ENCODE peak calls at places on chromosomes 11 and 22, in nine cellular contexts. Q is RWPE2; A is right lobe of liver; R is aorta; N is A549; T is body of pancreas; J is CD8-positive, alpha-beta T cell; M is upper lobe of right lung; D is thoracic aorta. G is an unnamed sample. For H3K4me1, the result is how much of the 10 kb centered on the place peaks cover.

GRCh38 chr22:47411006-47411405 is 648.6 kb downstream of the TBC1D22A start:
- DNase-seq in Q (no peak), A (no peak), R (peak), N (no peak), T (no peak), J (no peak), M (peak), D (no peak), G (no peak)

GRCh38 chr11:92224394-92225205 is at the start of gene FAT3:
- DNase-seq in Q (peak), A (peak), R (peak), N (peak), T (peak), J (no peak), M (peak), D (no peak), G (no peak)

GRCh38 chr22:41286639-41287091 is 678 bp upstream of the RANGAP1 start:
- DNase-seq in Q (no peak), A (peak), R (no peak), N (peak), T (no peak), J (no peak), M (no peak), D (no peak), G (peak)

GRCh38 chr22:46589141-46589748 is 30.9 kb upstream of the GRAMD4 start:
- DNase-seq in Q (no peak), A (no peak), R (peak), N (no peak), T (no peak), J (no peak), M (no peak), D (no peak), G (no peak)

GRCh38 chr22:28506207-28506606 is 173.4 kb downstream of the TTC28 start:
- DNase-seq in Q (no peak), A (no peak), R (no peak), N (no peak), T (no peak), J (no peak), M (no peak), D (no peak), G (no peak)

GRCh38 chr11:112163875-112164521 is at the start of gene IL18:
- DNase-seq in Q (peak), A (peak), R (no peak), N (peak), T (peak), J (no peak), M (peak), D (no peak), G (no peak)

GRCh38 chr11:44268073-44268806 is 41.7 kb downstream of the ALX4 start:
- DNase-seq in Q (no peak), A (no peak), R (no peak), N (no peak), T (no peak), J (no peak), M (no peak), D (no peak), G (no peak)

GRCh38 chr11:3157381-3158130 is 7.6 kb downstream of the OSBPL5 start:
- DNase-seq in Q (no peak), A (peak), R (peak), N (no peak), T (no peak), J (peak), M (peak), D (no peak), G (no peak)

GRCh38 chr11:14132312-14132711 is 169.8 kb downstream of the SPON1 start:
- DNase-seq in Q (no peak), A (no peak), R (no peak), N (no peak), T (no peak), J (no peak), M (no peak), D (no peak), G (no peak)

GRCh38 chr11:10861799-10862198 is 3.9 kb upstream of the ZBED5 start:
- DNase-seq in Q (no peak), A (no peak), R (no peak), N (no peak), T (no peak), J (no peak), M (no peak), D (no peak), G (no peak)

GRCh38 chr11:73570415-73571114 is 27.3 kb downstream of the FAM168A start:
- DNase-seq in Q (peak), A (no peak), R (no peak), N (peak), T (no peak), J (no peak), M (no peak), D (no peak), G (no peak)

GRCh38 chr22:41504397-41504796 is 35.5 kb downstream of the ACO2 start:
- DNase-seq in Q (no peak), A (no peak), R (peak), N (no peak), T (no peak), J (no peak), M (no peak), D (peak), G (no peak)

GRCh38 chr11:130772266-130773227 is 143.7 kb downstream of the SNX19 start:
- DNase-seq in Q (no peak), A (no peak), R (no peak), N (peak), T (peak), J (no peak), M (no peak), D (no peak), G (no peak)

GRCh38 chr11:111429066-111429506 is 50.0 kb upstream of the POU2AF1 start:
- DNase-seq in Q (no peak), A (peak), R (no peak), N (peak), T (peak), J (no peak), M (no peak), D (no peak), G (peak)

GRCh38 chr11:95098826-95099225 is 9.2 kb downstream of the ENDOD1 start:
- DNase-seq in Q (no peak), A (no peak), R (no peak), N (no peak), T (no peak), J (no peak), M (no peak), D (no peak), G (no peak)

GRCh38 chr22:38006906-38007305 is 22.6 kb upstream of the SOX10 start:
- DNase-seq in Q (no peak), A (no peak), R (no peak), N (no peak), T (no peak), J (no peak), M (no peak), D (no peak), G (no peak)

GRCh38 chr22:28207281-28208030 is 288.4 kb upstream of the PITPNB start:
- DNase-seq in Q (no peak), A (no peak), R (no peak), N (no peak), T (no peak), J (no peak), M (no peak), D (no peak), G (no peak)

GRCh38 chr22:43826142-43827093 is 14.3 kb upstream of the EFCAB6 start:
- DNase-seq in Q (no peak), A (peak), R (peak), N (peak), T (peak), J (no peak), M (peak), D (no peak), G (no peak)

GRCh38 chr22:37043828-37044538 is 7.6 kb upstream of the KCTD17 start:
- DNase-seq in Q (no peak), A (peak), R (no peak), N (peak), T (peak), J (no peak), M (peak), D (no peak), G (no peak)

GRCh38 chr11:57604289-57605010 is 7.0 kb downstream of the SERPING1 start:
- DNase-seq in Q (no peak), A (no peak), R (no peak), N (no peak), T (no peak), J (no peak), M (no peak), D (no peak), G (no peak)

GRCh38 chr11:14275081-14275480 is 83.9 kb downstream of the RRAS2 start:
- DNase-seq in Q (no peak), A (no peak), R (no peak), N (no peak), T (no peak), J (no peak), M (no peak), D (no peak), G (no peak)

GRCh38 chr11:57290288-57290687 is 34.5 kb downstream of the TNKS1BP1 start:
- DNase-seq in Q (no peak), A (no peak), R (no peak), N (no peak), T (no peak), J (no peak), M (no peak), D (no peak), G (no peak)

GRCh38 chr22:37731804-37732471 is 35.1 kb downstream of the TRIOBP start:
- DNase-seq in Q (no peak), A (no peak), R (no peak), N (peak), T (peak), J (no peak), M (no peak), D (no peak), G (no peak)

GRCh38 chr11:86931965-86932332 is 23.2 kb downstream of the FZD4 start:
- DNase-seq in Q (no peak), A (no peak), R (no peak), N (peak), T (no peak), J (no peak), M (no peak), D (no peak), G (no peak)

GRCh38 chr11:17790453-17790852 is 55.9 kb downstream of the KCNC1 start:
- DNase-seq in Q (no peak), A (no peak), R (no peak), N (no peak), T (no peak), J (no peak), M (no peak), D (no peak), G (no peak)

GRCh38 chr11:59175104-59175503 is 3.2 kb downstream of the DTX4 start:
- DNase-seq in Q (no peak), A (peak), R (no peak), N (no peak), T (no peak), J (no peak), M (peak), D (no peak), G (no peak)

GRCh38 chr11:64856382-64857227 is 12.2 kb upstream of the CDC42BPG start:
- DNase-seq in Q (peak), A (peak), R (peak), N (peak), T (peak), J (no peak), M (peak), D (peak), G (no peak)

GRCh38 chr22:24592846-24593809 is at the start of gene LRRC75B:
- DNase-seq in Q (no peak), A (peak), R (peak), N (peak), T (peak), J (no peak), M (peak), D (peak), G (no peak)

GRCh38 chr11:10149553-10149952 is 144.5 kb downstream of the SBF2 start:
- DNase-seq in Q (no peak), A (no peak), R (no peak), N (no peak), T (no peak), J (no peak), M (no peak), D (no peak), G (no peak)

DNA sequence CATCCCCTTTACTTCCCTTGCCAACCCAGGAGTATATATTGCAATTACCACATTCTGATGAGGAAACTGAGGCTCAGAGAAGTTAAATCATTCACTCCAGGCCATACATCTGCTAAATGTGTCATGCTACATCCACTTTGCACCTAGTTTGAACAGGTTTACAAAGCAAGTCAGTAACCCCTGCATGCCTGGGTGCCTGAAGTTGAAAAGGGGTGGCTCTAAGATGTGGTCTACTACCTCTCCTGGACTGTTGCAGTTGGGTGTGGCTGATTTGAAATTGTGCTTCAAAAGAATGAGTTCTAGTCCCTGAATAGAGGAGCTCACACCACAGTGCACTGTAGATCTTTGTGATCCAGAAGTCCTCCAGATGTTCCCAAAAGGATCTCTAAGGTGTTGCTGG is 23.7 kb downstream of the FLI1 start:
- DNase-seq in Q (no peak), A (no peak), R (no peak), N (no peak), T (no peak), J (no peak), M (no peak), D (no peak), G (no peak)
- H3K4me1 ChIP-seq in Q (under half), A (under half), R (under half), N (under half), T (under half), J (half or more), M (half or more), D (under half), G (half or more)

GRCh38 chr11:20669833-20670684 is 673 bp downstream of the NELL1 start:
- DNase-seq in Q (no peak), A (no peak), R (no peak), N (no peak), T (no peak), J (no peak), M (no peak), D (no peak), G (no peak)

GRCh38 chr11:20671856-20672546 is 2.6 kb downstream of the NELL1 start:
- DNase-seq in Q (no peak), A (no peak), R (no peak), N (peak), T (no peak), J (no peak), M (no peak), D (no peak), G (no peak)

GRCh38 chr11:20668844-20669832 is at the start of gene NELL1:
- DNase-seq in Q (no peak), A (no peak), R (no peak), N (no peak), T (no peak), J (no peak), M (no peak), D (no peak), G (no peak)

GRCh38 chr11:20672575-20672974 is 3.2 kb downstream of the NELL1 start:
- DNase-seq in Q (no peak), A (no peak), R (no peak), N (peak), T (no peak), J (no peak), M (no peak), D (no peak), G (no peak)

DNA sequence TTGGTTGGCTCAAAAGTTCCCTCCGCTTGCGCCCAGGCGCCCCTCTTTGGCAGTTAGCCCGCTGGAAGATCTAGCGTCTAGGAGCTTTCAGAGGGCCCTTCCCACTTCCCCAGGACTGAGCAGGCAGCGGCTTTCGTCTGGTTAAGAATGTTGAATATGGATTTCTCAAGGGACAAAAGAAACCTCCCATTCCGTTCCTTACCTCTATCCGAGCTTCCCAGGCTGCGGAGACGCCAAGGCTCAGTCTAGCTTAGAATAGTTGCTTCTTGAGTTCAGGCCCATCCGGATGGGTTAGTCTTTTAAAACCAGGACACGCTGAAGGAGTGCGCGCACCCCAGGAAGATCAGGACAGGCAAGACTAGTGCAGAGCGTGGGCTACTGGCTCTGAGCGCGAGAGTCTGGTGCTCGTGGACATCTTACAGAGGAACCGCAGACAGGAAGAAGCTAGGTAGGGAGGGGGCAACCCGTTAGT is 1.6 kb downstream of the NELL1 start:
- DNase-seq in Q (no peak), A (no peak), R (no peak), N (no peak), T (no peak), J (no peak), M (no peak), D (no peak), G (no peak)
- H3K4me3 ChIP-seq in Q (no peak), A (no peak), R (no peak), N (no peak), T (no peak), J (no peak), M (no peak), D (no peak), G (no peak)

DNA sequence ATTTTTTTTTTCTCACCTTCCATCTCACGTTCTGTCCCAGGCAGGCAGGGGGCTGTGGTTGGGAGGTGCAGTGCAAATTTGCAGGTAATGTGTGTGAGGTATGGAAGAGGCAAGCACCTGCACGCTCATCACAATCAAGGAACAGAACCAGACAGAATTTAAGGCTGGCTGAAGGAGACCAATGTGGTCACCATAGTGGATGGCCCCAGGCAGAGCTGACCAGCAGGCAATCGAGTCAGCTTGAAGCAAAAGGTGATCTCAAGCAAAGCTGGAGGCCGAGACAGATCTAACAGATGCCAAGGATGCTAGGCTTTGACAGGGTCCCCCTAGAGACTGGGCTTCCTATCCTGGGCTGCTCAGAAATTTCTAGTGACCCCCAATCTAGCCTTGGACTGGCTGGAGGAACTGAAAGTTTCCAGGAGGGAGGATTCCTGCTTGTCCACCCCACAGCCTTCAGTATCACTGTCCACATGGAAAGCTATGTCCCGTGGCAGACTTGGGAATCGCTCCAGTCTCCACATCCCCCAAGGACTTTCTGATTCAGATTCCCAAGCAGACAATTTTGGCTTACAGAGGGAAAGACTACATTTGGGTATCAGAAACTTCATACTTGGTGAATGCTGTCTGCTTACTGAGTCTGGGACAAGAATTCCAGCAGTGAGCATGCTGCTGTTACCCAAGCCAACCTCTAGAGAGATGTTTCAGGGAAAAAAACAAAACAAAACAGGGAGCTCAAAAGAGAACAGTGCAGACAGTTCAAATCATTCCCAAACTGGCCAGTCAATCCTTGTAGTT is 9.0 kb upstream of the MICAL3 start:
- DNase-seq in Q (no peak), A (no peak), R (no peak), N (no peak), T (no peak), J (no peak), M (no peak), D (no peak), G (no peak)
- H3K27ac ChIP-seq in Q (peak), A (no peak), R (peak), N (peak), T (no peak), J (no peak), M (no peak), D (peak), G (no peak)

GRCh38 chr22:42742940-42743339 is 22.3 kb upstream of the A4GALT start:
- DNase-seq in Q (no peak), A (no peak), R (no peak), N (no peak), T (no peak), J (no peak), M (no peak), D (no peak), G (no peak)

GRCh38 chr22:42752230-42752746 is 31.6 kb upstream of the A4GALT start:
- DNase-seq in Q (no peak), A (no peak), R (no peak), N (peak), T (no peak), J (no peak), M (no peak), D (no peak), G (no peak)

GRCh38 chr22:42743501-42743991 is 22.9 kb upstream of the A4GALT start:
- DNase-seq in Q (no peak), A (no peak), R (peak), N (no peak), T (peak), J (no peak), M (no peak), D (peak), G (no peak)

GRCh38 chr22:42745118-42745517 is 24.4 kb upstream of the A4GALT start:
- DNase-seq in Q (no peak), A (no peak), R (no peak), N (peak), T (no peak), J (no peak), M (no peak), D (no peak), G (no peak)

DNA sequence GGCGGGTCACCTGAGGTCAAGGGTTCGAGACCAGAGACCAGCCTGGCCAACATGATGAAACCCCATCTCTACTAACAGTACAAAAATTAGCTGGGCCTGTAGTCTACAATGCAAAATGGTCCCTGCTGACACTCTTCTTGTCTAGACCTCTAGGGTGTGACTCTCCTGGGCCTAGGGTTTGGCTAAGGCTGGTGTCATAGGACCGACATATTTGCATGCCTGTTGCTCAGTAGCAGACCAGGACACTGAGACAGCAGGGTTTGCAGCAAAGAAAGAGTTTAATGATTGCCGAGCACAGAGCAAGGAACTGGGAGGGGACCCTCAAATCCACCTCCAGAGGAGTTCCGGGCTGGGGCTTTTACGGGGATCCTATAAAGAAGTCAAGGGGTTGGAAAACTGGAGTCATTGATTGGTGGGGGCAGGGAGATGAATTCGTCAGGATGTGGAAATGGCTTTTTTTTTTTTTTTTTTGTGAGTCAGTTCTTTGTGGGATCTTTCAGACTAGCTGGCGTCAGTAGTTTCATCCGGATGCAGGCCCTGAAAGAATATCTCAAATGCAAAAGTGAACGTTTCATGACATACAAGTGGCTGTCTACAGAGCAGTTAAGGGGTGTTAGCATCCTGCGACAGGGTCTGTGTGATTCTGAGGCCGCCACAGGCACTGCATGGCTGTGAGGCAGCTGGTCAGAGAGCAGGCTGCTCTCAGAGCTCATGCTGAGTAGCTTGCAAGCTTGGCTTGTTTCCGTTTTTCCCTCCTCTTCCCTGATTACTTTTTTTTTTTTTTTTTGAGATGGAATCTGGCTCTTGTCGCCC is 27.2 kb upstream of the A4GALT start:
- DNase-seq in Q (no peak), A (no peak), R (no peak), N (no peak), T (no peak), J (no peak), M (no peak), D (no peak), G (no peak)
- H3K4me1 ChIP-seq in Q (under half), A (under half), R (under half), N (under half), T (under half), J (under half), M (half or more), D (under half), G (under half)

GRCh38 chr11:45662096-45662664 is 3.2 kb downstream of the CHST1 start:
- DNase-seq in Q (no peak), A (no peak), R (peak), N (no peak), T (no peak), J (no peak), M (peak), D (no peak), G (no peak)

GRCh38 chr11:45662665-45663485 is 2.5 kb downstream of the CHST1 start:
- DNase-seq in Q (no peak), A (no peak), R (peak), N (peak), T (no peak), J (no peak), M (peak), D (peak), G (no peak)

GRCh38 chr11:45665206-45665932 is at the start of gene CHST1:
- DNase-seq in Q (no peak), A (peak), R (peak), N (peak), T (peak), J (no peak), M (peak), D (no peak), G (no peak)

GRCh38 chr11:45664376-45665205 is 831 bp downstream of the CHST1 start:
- DNase-seq in Q (no peak), A (no peak), R (peak), N (no peak), T (no peak), J (no peak), M (no peak), D (no peak), G (no peak)

GRCh38 chr11:45663486-45664375 is 1.7 kb downstream of the CHST1 start:
- DNase-seq in Q (no peak), A (no peak), R (peak), N (no peak), T (no peak), J (no peak), M (no peak), D (no peak), G (no peak)
- H3K4me3 ChIP-seq in Q (no peak), A (peak), R (peak), N (peak), T (no peak), J (no peak), M (peak), D (peak), G (no peak)